ENCODE peak calls at places on chromosomes 2 and 18, in five cellular contexts. One of them, this sample, is unnamed.

GRCh38 chr2:229431331-229431954 is 160.4 kb upstream of the PID1 start:
- DNase-seq in hypothalamus: no peak
- DNase-seq in activated naive CD4-positive, alpha-beta T cell treated with anti-CD3 and anti-CD28 coated beads, Interleukin-2, amount 10 ng/mL, durations not matched to agents 7 days and 5 days: no peak
- DNase-seq in globus pallidus: peak; percentile 73
- DNase-seq in SW 1271: peak; percentile 71
- DNase-seq in this sample: peak; percentile 74

GRCh38 chr2:222049946-222050345 is 248.9 kb downstream of the PAX3 start:
- DNase-seq in hypothalamus: no peak
- DNase-seq in activated naive CD4-positive, alpha-beta T cell treated with anti-CD3 and anti-CD28 coated beads, Interleukin-2, amount 10 ng/mL, durations not matched to agents 7 days and 5 days: no peak
- DNase-seq in globus pallidus: no peak
- DNase-seq in SW 1271: no peak
- DNase-seq in this sample: no peak

GRCh38 chr2:233349005-233349998 is 5.0 kb upstream of the DGKD start:
- DNase-seq in hypothalamus: peak; percentile 47
- DNase-seq in activated naive CD4-positive, alpha-beta T cell treated with anti-CD3 and anti-CD28 coated beads, Interleukin-2, amount 10 ng/mL, durations not matched to agents 7 days and 5 days: no peak
- DNase-seq in globus pallidus: peak; percentile 87
- DNase-seq in SW 1271: no peak
- DNase-seq in this sample: peak; percentile 61

GRCh38 chr2:95075440-95075885 is 46.1 kb downstream of the MRPS5 start:
- DNase-seq in hypothalamus: no peak
- DNase-seq in activated naive CD4-positive, alpha-beta T cell treated with anti-CD3 and anti-CD28 coated beads, Interleukin-2, amount 10 ng/mL, durations not matched to agents 7 days and 5 days: no peak
- DNase-seq in globus pallidus: no peak
- DNase-seq in SW 1271: no peak
- DNase-seq in this sample: no peak

GRCh38 chr2:31704561-31705212 is 123.9 kb upstream of the SRD5A2 start:
- DNase-seq in hypothalamus: no peak
- DNase-seq in activated naive CD4-positive, alpha-beta T cell treated with anti-CD3 and anti-CD28 coated beads, Interleukin-2, amount 10 ng/mL, durations not matched to agents 7 days and 5 days: no peak
- DNase-seq in globus pallidus: no peak
- DNase-seq in SW 1271: no peak
- DNase-seq in this sample: no peak

GRCh38 chr2:156845806-156846558 is 409.8 kb downstream of the GPD2 start:
- DNase-seq in hypothalamus: no peak
- DNase-seq in activated naive CD4-positive, alpha-beta T cell treated with anti-CD3 and anti-CD28 coated beads, Interleukin-2, amount 10 ng/mL, durations not matched to agents 7 days and 5 days: no peak
- DNase-seq in globus pallidus: no peak
- DNase-seq in SW 1271: no peak
- DNase-seq in this sample: no peak

GRCh38 chr2:20596973-20597867 is 53.7 kb downstream of the HS1BP3 start:
- DNase-seq in hypothalamus: no peak
- DNase-seq in activated naive CD4-positive, alpha-beta T cell treated with anti-CD3 and anti-CD28 coated beads, Interleukin-2, amount 10 ng/mL, durations not matched to agents 7 days and 5 days: peak; percentile 11
- DNase-seq in globus pallidus: no peak
- DNase-seq in SW 1271: peak; percentile 33
- DNase-seq in this sample: no peak

GRCh38 chr2:213995400-213996105 is 415.3 kb upstream of the VWC2L start:
- DNase-seq in hypothalamus: no peak
- DNase-seq in activated naive CD4-positive, alpha-beta T cell treated with anti-CD3 and anti-CD28 coated beads, Interleukin-2, amount 10 ng/mL, durations not matched to agents 7 days and 5 days: no peak
- DNase-seq in globus pallidus: no peak
- DNase-seq in SW 1271: peak; percentile 93
- DNase-seq in this sample: no peak

GRCh38 chr2:219378167-219378851 is 9.4 kb downstream of the DNPEP start:
- DNase-seq in hypothalamus: no peak
- DNase-seq in activated naive CD4-positive, alpha-beta T cell treated with anti-CD3 and anti-CD28 coated beads, Interleukin-2, amount 10 ng/mL, durations not matched to agents 7 days and 5 days: no peak
- DNase-seq in globus pallidus: no peak
- DNase-seq in SW 1271: no peak
- DNase-seq in this sample: no peak

GRCh38 chr2:176967911-176968451 is 244.6 kb upstream of the HNRNPA3 start:
- DNase-seq in hypothalamus: no peak
- DNase-seq in activated naive CD4-positive, alpha-beta T cell treated with anti-CD3 and anti-CD28 coated beads, Interleukin-2, amount 10 ng/mL, durations not matched to agents 7 days and 5 days: no peak
- DNase-seq in globus pallidus: no peak
- DNase-seq in SW 1271: no peak
- DNase-seq in this sample: no peak

GRCh38 chr2:9406529-9407362 is 16.6 kb downstream of the ITGB1BP1 start:
- DNase-seq in hypothalamus: no peak
- DNase-seq in activated naive CD4-positive, alpha-beta T cell treated with anti-CD3 and anti-CD28 coated beads, Interleukin-2, amount 10 ng/mL, durations not matched to agents 7 days and 5 days: no peak
- DNase-seq in globus pallidus: no peak
- DNase-seq in SW 1271: no peak
- DNase-seq in this sample: no peak

GRCh38 chr18:74775239-74775638 is 177.6 kb downstream of the ZNF407 start:
- DNase-seq in hypothalamus: no peak
- DNase-seq in activated naive CD4-positive, alpha-beta T cell treated with anti-CD3 and anti-CD28 coated beads, Interleukin-2, amount 10 ng/mL, durations not matched to agents 7 days and 5 days: no peak
- DNase-seq in globus pallidus: no peak
- DNase-seq in SW 1271: no peak
- DNase-seq in this sample: no peak

GRCh38 chr2:189835855-189836558 is 51.8 kb downstream of the PMS1 start:
- DNase-seq in hypothalamus: no peak
- DNase-seq in activated naive CD4-positive, alpha-beta T cell treated with anti-CD3 and anti-CD28 coated beads, Interleukin-2, amount 10 ng/mL, durations not matched to agents 7 days and 5 days: no peak
- DNase-seq in globus pallidus: no peak
- DNase-seq in SW 1271: no peak
- DNase-seq in this sample: no peak

GRCh38 chr2:34578641-34579040 is 979.5 kb upstream of the FAM98A start:
- DNase-seq in hypothalamus: no peak
- DNase-seq in activated naive CD4-positive, alpha-beta T cell treated with anti-CD3 and anti-CD28 coated beads, Interleukin-2, amount 10 ng/mL, durations not matched to agents 7 days and 5 days: no peak
- DNase-seq in globus pallidus: no peak
- DNase-seq in SW 1271: no peak
- DNase-seq in this sample: no peak

GRCh38 chr18:8890957-8891464 is 185.7 kb downstream of the MTCL1 start:
- DNase-seq in hypothalamus: no peak
- DNase-seq in activated naive CD4-positive, alpha-beta T cell treated with anti-CD3 and anti-CD28 coated beads, Interleukin-2, amount 10 ng/mL, durations not matched to agents 7 days and 5 days: no peak
- DNase-seq in globus pallidus: no peak
- DNase-seq in SW 1271: peak; percentile 93
- DNase-seq in this sample: no peak

GRCh38 chr2:48849770-48850169 is 94.2 kb upstream of the LHCGR start:
- DNase-seq in hypothalamus: no peak
- DNase-seq in activated naive CD4-positive, alpha-beta T cell treated with anti-CD3 and anti-CD28 coated beads, Interleukin-2, amount 10 ng/mL, durations not matched to agents 7 days and 5 days: no peak
- DNase-seq in globus pallidus: no peak
- DNase-seq in SW 1271: no peak
- DNase-seq in this sample: no peak

GRCh38 chr2:67660871-67661270 is 263.7 kb downstream of the ETAA1 start:
- DNase-seq in hypothalamus: no peak
- DNase-seq in activated naive CD4-positive, alpha-beta T cell treated with anti-CD3 and anti-CD28 coated beads, Interleukin-2, amount 10 ng/mL, durations not matched to agents 7 days and 5 days: no peak
- DNase-seq in globus pallidus: no peak
- DNase-seq in SW 1271: no peak
- DNase-seq in this sample: no peak

GRCh38 chr2:1731512-1731962 is 12.8 kb downstream of the PXDN start:
- DNase-seq in hypothalamus: no peak
- DNase-seq in activated naive CD4-positive, alpha-beta T cell treated with anti-CD3 and anti-CD28 coated beads, Interleukin-2, amount 10 ng/mL, durations not matched to agents 7 days and 5 days: no peak
- DNase-seq in globus pallidus: no peak
- DNase-seq in SW 1271: no peak
- DNase-seq in this sample: no peak

GRCh38 chr2:228689049-228689448 is 507.6 kb upstream of the SPHKAP start:
- DNase-seq in hypothalamus: no peak
- DNase-seq in activated naive CD4-positive, alpha-beta T cell treated with anti-CD3 and anti-CD28 coated beads, Interleukin-2, amount 10 ng/mL, durations not matched to agents 7 days and 5 days: no peak
- DNase-seq in globus pallidus: no peak
- DNase-seq in SW 1271: peak; percentile 6
- DNase-seq in this sample: no peak

GRCh38 chr18:80157708-80158343 is 48.8 kb downstream of the ADNP2 start:
- DNase-seq in hypothalamus: peak; percentile 66
- DNase-seq in activated naive CD4-positive, alpha-beta T cell treated with anti-CD3 and anti-CD28 coated beads, Interleukin-2, amount 10 ng/mL, durations not matched to agents 7 days and 5 days: peak; percentile 83
- DNase-seq in globus pallidus: peak; percentile 73
- DNase-seq in SW 1271: peak; percentile 27
- DNase-seq in this sample: peak; percentile 85

GRCh38 chr18:75031717-75032317 is 177.1 kb downstream of the PTGR3 start:
- DNase-seq in hypothalamus: no peak
- DNase-seq in activated naive CD4-positive, alpha-beta T cell treated with anti-CD3 and anti-CD28 coated beads, Interleukin-2, amount 10 ng/mL, durations not matched to agents 7 days and 5 days: no peak
- DNase-seq in globus pallidus: no peak
- DNase-seq in SW 1271: no peak
- DNase-seq in this sample: no peak

GRCh38 chr2:217788669-217789002 is 214.2 kb downstream of the TNS1 start:
- DNase-seq in hypothalamus: no peak
- DNase-seq in activated naive CD4-positive, alpha-beta T cell treated with anti-CD3 and anti-CD28 coated beads, Interleukin-2, amount 10 ng/mL, durations not matched to agents 7 days and 5 days: no peak
- DNase-seq in globus pallidus: no peak
- DNase-seq in SW 1271: no peak
- DNase-seq in this sample: no peak

GRCh38 chr2:70842401-70842800 is 6.8 kb upstream of the CD207 start:
- DNase-seq in hypothalamus: no peak
- DNase-seq in activated naive CD4-positive, alpha-beta T cell treated with anti-CD3 and anti-CD28 coated beads, Interleukin-2, amount 10 ng/mL, durations not matched to agents 7 days and 5 days: no peak
- DNase-seq in globus pallidus: no peak
- DNase-seq in SW 1271: no peak
- DNase-seq in this sample: no peak

This sample was measured in midbrain.